ENCODE peak calls at places on chromosomes 11 and 22, in nine cellular contexts. G is progenitor cell of endocrine pancreas; T is stimulated activated CD4-positive, alpha-beta T cell treated with anti-CD3 and anti-CD28 coated beads, Interleukin-12 subunit alpha, Interleukin-12 subunit beta, amount 100 ng/mL, for 4 hours; F is stomach; V is mesenchymal stem cell; X is HEK293T; Y is Caki2; L is kidney epithelial cell; O is transverse colon. N is an unnamed sample.

GRCh38 chr22:37145415-37146385 is 4.0 kb downstream of the IL2RB start:
- DNase-seq in G (no peak), T (no peak), F (no peak), V (peak), X (no peak), Y (peak), L (no peak), O (peak), N (no peak)

GRCh38 chr22:40709752-40710413 is 30.6 kb downstream of the MCHR1 start:
- DNase-seq in G (no peak), T (no peak), F (no peak), V (peak), X (no peak), Y (no peak), L (no peak), O (peak), N (no peak)

GRCh38 chr11:74418509-74418895 is 20.3 kb upstream of the PGM2L1 start:
- DNase-seq in G (no peak), T (no peak), F (no peak), V (peak), X (peak), Y (peak), L (peak), O (no peak), N (no peak)

GRCh38 chr11:118715837-118716260 is 36.4 kb upstream of the TREH start:
- DNase-seq in G (no peak), T (no peak), F (no peak), V (no peak), X (no peak), Y (no peak), L (no peak), O (no peak), N (no peak)

GRCh38 chr11:117319214-117319840 is 3.3 kb upstream of the BACE1 start:
- DNase-seq in G (no peak), T (no peak), F (no peak), V (no peak), X (no peak), Y (no peak), L (no peak), O (no peak), N (no peak)

GRCh38 chr11:114321621-114322257 is 25.5 kb downstream of the NNMT start:
- DNase-seq in G (no peak), T (no peak), F (no peak), V (peak), X (no peak), Y (no peak), L (peak), O (no peak), N (no peak)

GRCh38 chr11:21909145-21909544 is 283.7 kb upstream of the ANO5 start:
- DNase-seq in G (no peak), T (no peak), F (no peak), V (no peak), X (no peak), Y (no peak), L (no peak), O (no peak), N (no peak)

GRCh38 chr22:32564170-32565001 is 89.8 kb downstream of the FBXO7 start:
- DNase-seq in G (no peak), T (no peak), F (no peak), V (peak), X (no peak), Y (peak), L (no peak), O (peak), N (no peak)

GRCh38 chr11:43245471-43245870 is 66.3 kb upstream of the API5 start:
- DNase-seq in G (no peak), T (no peak), F (no peak), V (no peak), X (no peak), Y (no peak), L (no peak), O (no peak), N (no peak)

GRCh38 chr11:33651555-33651954 is 49.1 kb downstream of the C11orf91 start:
- DNase-seq in G (no peak), T (no peak), F (no peak), V (no peak), X (no peak), Y (no peak), L (no peak), O (no peak), N (no peak)

GRCh38 chr11:21897203-21897602 is 295.7 kb upstream of the ANO5 start:
- DNase-seq in G (no peak), T (no peak), F (no peak), V (no peak), X (no peak), Y (no peak), L (no peak), O (no peak), N (no peak)

GRCh38 chr11:12480401-12480800 is 103.0 kb downstream of the PARVA start:
- DNase-seq in G (no peak), T (no peak), F (no peak), V (no peak), X (no peak), Y (no peak), L (no peak), O (no peak), N (no peak)

GRCh38 chr22:48702573-48703264 is 1125.0 kb downstream of the BRD1 start:
- DNase-seq in G (peak), T (no peak), F (peak), V (no peak), X (no peak), Y (no peak), L (no peak), O (no peak), N (peak)

GRCh38 chr22:20165913-20166312 is 15.1 kb upstream of the CCDC188 start:
- DNase-seq in G (no peak), T (no peak), F (no peak), V (no peak), X (no peak), Y (no peak), L (no peak), O (no peak), N (no peak)

GRCh38 chr22:45502215-45503070 is at the start of gene FBLN1:
- DNase-seq in G (peak), T (no peak), F (no peak), V (peak), X (peak), Y (peak), L (no peak), O (no peak), N (no peak)

GRCh38 chr11:102546923-102547471 is 16.4 kb upstream of the MMP7 start:
- DNase-seq in G (no peak), T (no peak), F (no peak), V (no peak), X (no peak), Y (peak), L (no peak), O (no peak), N (no peak)

GRCh38 chr11:66951927-66952337 is 6.3 kb downstream of the PC start:
- DNase-seq in G (no peak), T (no peak), F (peak), V (peak), X (no peak), Y (no peak), L (no peak), O (peak), N (no peak)

GRCh38 chr11:107928767-107929507 is 689 bp downstream of the RAB39A start:
- DNase-seq in G (peak), T (no peak), F (no peak), V (no peak), X (peak), Y (no peak), L (no peak), O (peak), N (peak)